ENCODE peak calls at places on chromosomes 1 and 21, in four cellular contexts. One of them, this sample, is unnamed.

GRCh38 chr1:38055398-38055797 is 8.8 kb upstream of the POU3F1 start:
- DNase-seq in astrocyte of the spinal cord: no peak
- DNase-seq in GM13976: no peak
- DNase-seq in GM04503: no peak
- DNase-seq in this sample: no peak

GRCh38 chr1:200483491-200484143 is 73.8 kb upstream of the ZNF281 start:
- DNase-seq in GM13976: peak
- DNase-seq in GM04503: peak
- DNase-seq in astrocyte of the spinal cord: peak
- DNase-seq in this sample: peak

GRCh38 chr1:231053493-231054162 is 13.6 kb upstream of the FAM89A start:
- DNase-seq in GM04503: no peak
- DNase-seq in GM13976: no peak
- DNase-seq in astrocyte of the spinal cord: peak
- DNase-seq in this sample: peak

GRCh38 chr21:33539612-33540011 is 2.3 kb downstream of the GART start:
- DNase-seq in astrocyte of the spinal cord: no peak
- DNase-seq in GM13976: no peak
- DNase-seq in GM04503: no peak
- DNase-seq in this sample: no peak

GRCh38 chr21:41877901-41878830 is 978 bp downstream of the PRDM15 start:
- DNase-seq in GM13976: peak
- DNase-seq in astrocyte of the spinal cord: peak
- DNase-seq in GM04503: no peak
- DNase-seq in this sample: peak

GRCh38 chr1:160097196-160097910 is 1.1 kb downstream of the IGSF8 start:
- DNase-seq in GM04503: no peak
- DNase-seq in astrocyte of the spinal cord: no peak
- DNase-seq in GM13976: no peak
- DNase-seq in this sample: no peak

GRCh38 chr1:155191904-155192303 is 15.8 kb downstream of the THBS3 start:
- DNase-seq in astrocyte of the spinal cord: no peak
- DNase-seq in GM13976: no peak
- DNase-seq in GM04503: no peak
- DNase-seq in this sample: no peak

GRCh38 chr21:27134513-27134912 is 167.6 kb upstream of the ADAMTS5 start:
- DNase-seq in astrocyte of the spinal cord: peak
- DNase-seq in GM13976: no peak
- DNase-seq in GM04503: no peak
- DNase-seq in this sample: no peak

GRCh38 chr1:205543351-205544305 is 39.2 kb downstream of the CDK18 start:
- DNase-seq in GM13976: peak
- DNase-seq in astrocyte of the spinal cord: peak
- DNase-seq in GM04503: peak
- DNase-seq in this sample: peak

GRCh38 chr1:65670518-65670917 is 122.2 kb upstream of the PDE4B start:
- DNase-seq in GM04503: no peak
- DNase-seq in GM13976: no peak
- DNase-seq in astrocyte of the spinal cord: no peak
- DNase-seq in this sample: no peak